ENCODE peak calls at places on chromosomes 4 and X, in eight cellular contexts. Z is heart right ventricle, P is ovary, V is fibroblast of pulmonary artery, X is ascending aorta, J is GM13977, A is MM.1S, M is neural crest cell. T is an unnamed sample.

GRCh38 chrX:19548934-19549333 is 33.6 kb upstream of the MAP3K15 start:
- DNase-seq in Z (no peak), P (no peak), V (no peak), X (no peak), J (no peak), A (no peak), M (no peak), T (no peak)

GRCh38 chrX:48477960-48478755 is 2.2 kb downstream of the FTSJ1 start:
- DNase-seq in Z (no peak), P (no peak), V (no peak), X (no peak), J (no peak), A (no peak), M (no peak), T (no peak)

GRCh38 chr4:173264245-173264959 is 69.8 kb downstream of the HMGB2 start:
- DNase-seq in Z (peak; percentile 53), P (peak; percentile 81), V (peak; percentile 77), X (no peak), J (no peak), A (peak; percentile 90), M (no peak), T (no peak)

GRCh38 chrX:79084923-79085322 is 59.6 kb upstream of the GPR174 start:
- DNase-seq in Z (no peak), P (no peak), V (no peak), X (no peak), J (no peak), A (no peak), M (no peak), T (no peak)

GRCh38 chr4:15868065-15868464 is 70.5 kb downstream of the FGFBP1 start:
- DNase-seq in Z (no peak), P (no peak), V (no peak), X (no peak), J (no peak), A (no peak), M (no peak), T (no peak)

GRCh38 chrX:53047228-53047627 is 1.4 kb upstream of the GPR173 start:
- DNase-seq in Z (no peak), P (no peak), V (peak; percentile 16), X (no peak), J (no peak), A (no peak), M (no peak), T (no peak)

GRCh38 chr4:73741140-73741749 is 876 bp downstream of the CXCL8 start:
- DNase-seq in Z (no peak), P (no peak), V (no peak), X (no peak), J (no peak), A (no peak), M (no peak), T (no peak)

GRCh38 chrX:22134681-22135080 is 102.6 kb downstream of the PHEX start:
- DNase-seq in Z (no peak), P (no peak), V (peak; percentile 59), X (no peak), J (no peak), A (no peak), M (no peak), T (no peak)

GRCh38 chr4:151029537-151029936 is 14.5 kb upstream of the LRBA start:
- DNase-seq in Z (no peak), P (no peak), V (no peak), X (no peak), J (no peak), A (no peak), M (no peak), T (no peak)

GRCh38 chr4:117983541-117984451 is 50.5 kb upstream of the NDST3 start:
- DNase-seq in Z (no peak), P (no peak), V (peak; percentile 0), X (no peak), J (no peak), A (no peak), M (no peak), T (no peak)

GRCh38 chr4:86594559-86595425 is 677 bp downstream of the PTPN13 start:
- DNase-seq in Z (peak; percentile 45), P (peak; percentile 55), V (peak; percentile 75), X (no peak), J (peak; percentile 37), A (peak; percentile 43), M (no peak), T (peak; percentile 43)

GRCh38 chr4:69610484-69610883 is 29.0 kb downstream of the UGT2A2 start:
- DNase-seq in Z (no peak), P (no peak), V (no peak), X (no peak), J (no peak), A (no peak), M (no peak), T (no peak)

GRCh38 chr4:169270810-169271691 is at the start of gene SH3RF1:
- DNase-seq in Z (peak; percentile 91), P (peak; percentile 93), V (peak; percentile 87), X (peak; percentile 63), J (peak; percentile 86), A (peak; percentile 74), M (peak; percentile 75), T (peak; percentile 89)

GRCh38 chrX:39728025-39728424 is 369.7 kb downstream of the BCOR start:
- DNase-seq in Z (no peak), P (no peak), V (peak; percentile 57), X (no peak), J (no peak), A (no peak), M (no peak), T (no peak)

GRCh38 chr4:78954048-78954666 is 14.9 kb upstream of the PAQR3 start:
- DNase-seq in Z (no peak), P (no peak), V (peak; percentile 18), X (no peak), J (no peak), A (peak; percentile 49), M (peak; percentile 22), T (peak; percentile 23)

GRCh38 chr4:118797558-118798142 is 38.3 kb downstream of the SEC24D start:
- DNase-seq in Z (no peak), P (no peak), V (peak; percentile 85), X (no peak), J (no peak), A (no peak), M (no peak), T (no peak)

GRCh38 chr4:3111461-3111860 is 37.0 kb downstream of the HTT start:
- DNase-seq in Z (no peak), P (no peak), V (peak; percentile 87), X (no peak), J (no peak), A (no peak), M (no peak), T (no peak)

DNA sequence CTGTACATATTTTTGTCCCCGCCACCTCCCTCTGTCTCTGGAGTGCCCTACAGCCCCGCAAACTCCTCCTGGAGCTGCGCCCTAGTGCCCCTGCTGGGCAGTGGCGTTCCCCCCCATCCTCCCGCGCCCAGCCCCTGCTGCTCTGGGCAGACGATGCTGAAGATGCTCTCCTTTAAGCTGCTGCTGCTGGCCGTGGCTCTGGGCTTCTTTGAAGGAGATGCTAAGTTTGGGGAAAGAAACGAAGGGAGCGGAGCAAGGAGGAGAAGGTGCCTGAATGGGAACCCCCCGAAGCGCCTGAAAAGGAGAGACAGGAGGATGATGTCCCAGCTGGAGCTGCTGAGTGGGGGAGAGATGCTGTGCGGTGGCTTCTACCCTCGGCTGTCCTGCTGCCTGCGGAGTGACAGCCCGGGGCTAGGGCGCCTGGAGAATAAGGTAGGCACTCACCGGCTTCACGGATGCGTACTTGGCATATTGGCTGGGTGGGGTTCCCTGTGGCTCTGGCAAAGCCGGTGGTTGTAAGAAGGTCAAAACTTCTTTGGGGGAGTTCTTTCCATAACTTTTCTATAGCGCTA is 653 bp downstream of the HHIP start:
- DNase-seq in Z (no peak), P (peak; percentile 43), V (peak; percentile 40), X (no peak), J (peak; percentile 39), A (no peak), M (peak; percentile 31), T (peak; percentile 62)
- TF ChIP-seq CTCF in Z (no peak), P (no peak), V (peak; percentile 39), X (no peak), J (no peak), A (peak; percentile 23), M (peak; percentile 36), T (peak; percentile 9)

GRCh38 chr4:85177679-85178078 is 211.2 kb upstream of the WDFY3 start:
- DNase-seq in Z (no peak), P (no peak), V (no peak), X (no peak), J (no peak), A (no peak), M (no peak), T (no peak)

GRCh38 chr4:85177092-85177491 is 210.6 kb upstream of the WDFY3 start:
- DNase-seq in Z (no peak), P (no peak), V (no peak), X (no peak), J (no peak), A (no peak), M (no peak), T (no peak)

GRCh38 chr4:85175190-85175589 is 208.7 kb upstream of the WDFY3 start:
- DNase-seq in Z (no peak), P (no peak), V (no peak), X (no peak), J (no peak), A (no peak), M (no peak), T (no peak)

GRCh38 chr4:85180533-85180932 is 214.0 kb upstream of the WDFY3 start:
- DNase-seq in Z (no peak), P (no peak), V (no peak), X (no peak), J (no peak), A (no peak), M (no peak), T (no peak)
- TF ChIP-seq CTCF in Z (no peak), P (no peak), V (no peak), X (no peak), J (no peak), A (no peak), M (no peak), T (no peak)

DNA sequence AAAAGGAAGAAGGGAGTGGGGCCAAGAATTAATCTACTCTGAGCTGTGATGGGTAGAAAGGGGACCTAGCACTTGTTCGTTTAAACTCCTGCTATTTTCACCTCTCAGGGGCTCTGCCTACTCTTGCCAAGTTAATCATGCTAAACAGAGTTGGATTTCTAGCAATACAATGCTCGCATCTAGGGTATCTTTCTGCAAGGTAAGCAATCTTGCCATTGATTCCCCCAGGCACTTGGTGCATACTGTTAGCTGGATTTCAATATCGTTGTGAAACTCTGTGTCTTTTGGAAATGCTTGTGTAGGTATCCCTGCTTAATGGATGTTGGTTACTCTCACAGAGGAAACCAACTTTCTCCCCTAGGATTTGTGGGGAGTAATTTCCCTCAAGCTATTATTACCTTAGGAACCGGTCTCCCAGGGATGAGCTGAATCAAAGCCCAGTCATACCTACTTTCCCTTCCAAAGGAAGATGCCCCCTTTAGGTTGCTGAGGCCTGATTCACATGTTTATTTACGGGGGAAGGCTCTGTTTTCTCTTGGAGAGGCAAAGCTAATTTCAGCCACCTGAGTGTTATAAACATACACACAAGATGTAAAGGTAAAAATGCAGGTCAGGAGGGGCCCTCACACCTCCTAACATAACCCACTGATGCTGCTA is 366.8 kb downstream of the FBXW7 start:
- DNase-seq in Z (no peak), P (no peak), V (no peak), X (no peak), J (no peak), A (no peak), M (no peak), T (no peak)
- TF ChIP-seq CTCF in Z (no peak), P (no peak), V (no peak), X (no peak), J (no peak), A (no peak), M (no peak), T (no peak)

GRCh38 chr4:53908661-53909078 is 155.7 kb downstream of the CHIC2 start:
- DNase-seq in Z (no peak), P (no peak), V (peak; percentile 97), X (no peak), J (peak; percentile 49), A (peak; percentile 29), M (no peak), T (peak; percentile 16)
- TF ChIP-seq CTCF in Z (peak; percentile 55), P (peak; percentile 72), V (peak; percentile 84), X (peak; percentile 61), J (peak; percentile 55), A (peak; percentile 57), M (peak; percentile 76), T (peak; percentile 58)